ENCODE peak calls at places on chromosomes 3 and 15, in five cellular contexts. L is A549, X is K562, B is SK-N-SH, U is H1. D is an unnamed sample.

GRCh38 chr3:18778094-18778493 is 353.0 kb upstream of the SATB1 start:
- DNase-seq in X (no peak), L (no peak), B (no peak), U (no peak), D (no peak)

GRCh38 chr3:197017003-197017402 is 12.6 kb downstream of the MELTF start:
- DNase-seq in L (no peak), B (no peak), U (no peak), X (no peak), D (no peak)

GRCh38 chr3:106332884-106333283 is 464.1 kb upstream of the CBLB start:
- DNase-seq in U (no peak), B (no peak), L (peak), X (no peak), D (no peak)

GRCh38 chr15:80662129-80662528 is 33.0 kb upstream of the ABHD17C start:
- DNase-seq in B (no peak), U (no peak), X (no peak), L (no peak), D (peak)

GRCh38 chr15:79244876-79245275 is 37.6 kb upstream of the ANKRD34C start:
- DNase-seq in B (no peak), X (no peak), L (no peak), U (no peak), D (no peak)

GRCh38 chr3:127286571-127287140 is 1.2 kb downstream of the PRR20G start:
- DNase-seq in U (no peak), L (no peak), B (no peak), X (no peak), D (no peak)

GRCh38 chr15:67064607-67065530 is 533 bp upstream of the SMAD3 start:
- DNase-seq in L (peak), X (peak), B (no peak), U (peak), D (no peak)

GRCh38 chr3:97793415-97794019 is 28.3 kb upstream of the CRYBG3 start:
- DNase-seq in B (peak), X (peak), U (no peak), L (peak), D (peak)

GRCh38 chr15:99249270-99249817 is at the start of gene TTC23:
- DNase-seq in U (peak), L (peak), B (no peak), X (no peak), D (peak)

GRCh38 chr3:12014613-12015012 is 10.4 kb downstream of the SYN2 start:
- DNase-seq in U (no peak), L (no peak), B (no peak), X (no peak), D (no peak)

GRCh38 chr3:52787672-52788625 is 6.6 kb upstream of the ITIH3 start:
- DNase-seq in B (no peak), U (no peak), X (no peak), L (no peak), D (no peak)

GRCh38 chr3:12939137-12939536 is 97.8 kb upstream of the RPL32 start:
- DNase-seq in B (no peak), U (no peak), X (no peak), L (no peak), D (no peak)

GRCh38 chr3:21954709-21955108 is 203.7 kb upstream of the ZNF385D start:
- DNase-seq in L (no peak), X (no peak), U (no peak), B (no peak), D (no peak)

GRCh38 chr3:15350141-15350540 is 17.8 kb upstream of the SH3BP5 start:
- DNase-seq in B (no peak), L (no peak), X (no peak), U (no peak), D (no peak)

GRCh38 chr3:25468866-25469319 is 40.8 kb downstream of the RARB start:
- DNase-seq in X (no peak), B (peak), L (no peak), U (no peak), D (no peak)

GRCh38 chr3:29064085-29064484 is 216.8 kb upstream of the RBMS3 start:
- DNase-seq in B (no peak), L (no peak), U (no peak), X (no peak), D (no peak)

GRCh38 chr15:92078270-92078669 is 224.8 kb downstream of the SLCO3A1 start:
- DNase-seq in L (no peak), U (no peak), X (no peak), B (no peak), D (no peak)

GRCh38 chr3:103690536-103690935 is 1255.7 kb downstream of the ZPLD1 start:
- DNase-seq in B (no peak), U (no peak), X (no peak), L (no peak), D (no peak)

GRCh38 chr3:114213669-114214541 is 23.5 kb downstream of the ZNF80 start:
- DNase-seq in L (peak), X (no peak), B (peak), U (no peak), D (peak)
- H3K4me3 ChIP-seq in L (no peak), X (no peak), B (peak), U (peak), D (peak)

DNA sequence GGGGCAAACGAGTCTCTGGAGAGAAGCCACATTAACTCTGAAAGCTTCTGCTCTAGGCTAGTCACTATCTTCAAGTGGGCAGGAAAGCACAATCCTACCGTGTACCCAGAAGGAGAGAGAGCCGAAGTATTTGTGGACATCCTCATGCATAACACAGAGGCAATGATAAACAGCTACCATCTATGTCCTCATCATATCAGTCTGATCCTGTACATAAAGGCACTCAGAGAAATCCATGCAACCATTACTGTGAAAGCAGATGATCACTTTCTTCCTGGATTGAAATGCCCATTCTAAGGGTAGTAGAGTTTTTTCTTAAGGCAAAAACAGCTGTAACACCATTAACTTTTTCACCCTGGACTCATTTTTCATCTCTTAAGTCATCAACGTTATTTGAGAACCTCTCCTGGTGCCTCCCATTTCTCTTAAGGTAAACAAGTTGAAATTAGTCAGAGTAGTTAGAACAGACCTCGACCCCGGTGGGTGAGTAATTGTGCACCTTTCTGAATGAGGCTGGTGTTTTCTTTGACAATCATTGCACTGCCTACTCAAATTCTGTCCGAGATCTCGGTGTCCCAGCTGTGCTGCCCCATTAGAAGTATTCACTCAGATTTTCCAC is 327.4 kb downstream of the SHQ1 start:
- DNase-seq in B (no peak), X (no peak), L (peak), U (no peak), D (no peak)
- TF ChIP-seq MAX in B (no peak), X (no peak), L (no peak), U (no peak), D (no peak)

DNA sequence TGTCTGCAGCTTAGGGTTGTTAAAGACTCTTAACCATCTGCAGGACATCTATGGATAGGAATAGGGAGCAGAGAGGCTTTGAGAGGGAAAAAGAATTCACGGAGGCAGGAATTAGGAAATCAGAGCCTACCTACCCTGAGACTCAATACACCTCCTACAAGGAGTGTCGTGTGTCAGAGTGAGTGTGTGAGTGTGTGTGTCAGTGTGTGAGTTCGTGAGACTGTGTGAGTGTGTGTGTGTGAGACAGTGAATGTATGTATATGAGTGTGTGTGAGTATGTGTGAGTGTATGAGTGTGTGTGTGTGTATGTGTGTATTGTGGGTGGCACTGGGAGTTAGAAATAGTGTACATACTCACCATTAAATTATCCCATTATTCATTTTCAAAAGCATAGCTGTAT is 3.9 kb upstream of the TRH start:
- DNase-seq in U (no peak), B (no peak), X (no peak), L (no peak), D (no peak)
- H3K4me3 ChIP-seq in U (peak), B (no peak), X (no peak), L (no peak), D (no peak)

DNA sequence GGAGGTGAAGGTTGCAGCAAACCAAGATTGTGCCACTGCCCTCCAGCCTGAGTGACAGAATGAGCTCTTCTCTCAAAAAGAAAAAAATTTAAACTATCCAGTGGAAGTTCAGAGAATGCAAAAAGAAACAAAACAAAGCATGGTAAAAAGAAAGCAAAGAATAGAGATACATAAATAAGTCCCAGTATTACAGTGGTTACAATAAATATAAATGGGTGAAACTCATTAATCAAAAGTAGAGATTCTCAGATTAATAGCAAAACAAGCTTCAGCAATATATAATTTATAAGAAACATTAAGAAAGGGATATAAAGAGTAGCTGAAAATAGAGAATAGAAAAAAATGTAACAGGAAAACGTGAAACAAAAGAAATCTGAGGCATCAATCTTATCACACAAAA is 23.6 kb upstream of the GHSR start:
- DNase-seq in B (no peak), L (no peak), U (no peak), X (no peak), D (no peak)
- TF ChIP-seq MAX in B (no peak), L (no peak), U (no peak), X (no peak), D (no peak)

GRCh38 chr3:169145551-169145950 is 518.0 kb downstream of the MECOM start:
- DNase-seq in X (no peak), U (no peak), L (no peak), B (no peak), D (no peak)
- H3K4me3 ChIP-seq in X (peak), U (peak), L (no peak), B (peak), D (no peak)

GRCh38 chr3:148002705-148003205 is 593.6 kb downstream of the ZIC1 start:
- DNase-seq in B (no peak), X (no peak), L (no peak), U (no peak), D (no peak)

GRCh38 chr3:148004331-148004730 is 595.2 kb downstream of the ZIC1 start:
- DNase-seq in L (no peak), B (no peak), U (no peak), X (no peak), D (no peak)

GRCh38 chr3:148006508-148006907 is 597.3 kb downstream of the ZIC1 start:
- DNase-seq in X (no peak), B (no peak), L (no peak), U (no peak), D (no peak)

GRCh38 chr3:148008591-148008990 is 599.4 kb downstream of the ZIC1 start:
- DNase-seq in X (no peak), L (no peak), U (no peak), B (no peak), D (no peak)

DNA sequence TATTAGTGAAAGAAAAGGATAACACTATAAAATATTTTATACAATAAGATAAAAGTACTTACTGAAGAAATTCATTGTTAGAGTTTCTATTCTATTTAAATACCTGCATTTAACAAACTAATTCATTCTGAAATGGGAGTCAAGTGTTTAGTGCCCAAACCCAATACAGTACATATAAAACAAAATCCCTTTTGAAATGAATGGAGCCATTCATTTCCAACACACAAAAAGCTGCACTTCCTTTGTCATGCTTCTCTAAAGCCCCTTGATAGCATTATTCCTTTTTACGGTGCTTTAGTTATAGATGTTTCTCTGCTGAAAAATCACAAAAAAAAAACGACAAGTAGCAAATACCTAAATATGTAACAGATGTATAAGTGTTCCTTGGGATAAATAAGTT is 596.3 kb downstream of the ZIC1 start:
- DNase-seq in B (no peak), U (no peak), L (no peak), X (no peak), D (no peak)
- TF ChIP-seq MAX in B (no peak), U (no peak), L (no peak), X (no peak), D (no peak)

DNA sequence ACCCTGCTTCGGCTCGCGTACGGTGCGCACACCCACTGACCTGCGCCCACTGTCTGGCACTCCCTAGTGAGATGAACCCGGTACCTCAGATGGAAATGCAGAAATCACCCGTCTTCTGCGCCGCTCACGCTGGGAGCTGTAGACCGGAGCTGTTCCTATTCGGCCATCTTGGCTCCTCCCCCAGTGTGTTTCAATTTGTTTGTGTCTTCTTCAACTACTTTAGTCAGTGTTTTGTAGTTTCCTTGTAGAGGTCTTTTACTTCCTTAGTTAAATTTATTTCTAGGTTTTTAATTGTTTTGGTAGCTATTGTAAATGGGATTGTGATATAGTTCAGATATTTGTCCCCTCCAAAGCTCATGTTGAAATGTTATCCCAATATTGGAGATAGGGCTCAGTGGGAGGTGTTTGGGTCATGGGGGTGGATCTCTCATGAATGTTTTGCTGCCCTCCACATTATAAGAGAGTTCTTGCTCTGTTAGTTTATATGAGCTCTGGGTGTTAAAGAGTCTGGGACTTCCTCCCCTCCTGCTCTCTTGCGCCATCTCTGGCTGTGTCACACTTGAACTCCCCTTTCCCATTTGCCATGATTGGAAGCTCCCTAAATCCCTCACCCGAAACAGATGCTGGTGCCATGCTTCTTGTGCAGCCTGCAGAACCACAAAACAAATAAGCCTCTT is 304.4 kb downstream of the DOCK3 start:
- DNase-seq in X (peak), B (no peak), U (no peak), L (no peak), D (peak)
- H3K4me3 ChIP-seq in X (no peak), B (no peak), U (peak), L (no peak), D (no peak)

GRCh38 chr15:73399163-73399562 is 30.4 kb upstream of the HCN4 start:
- DNase-seq in X (no peak), B (no peak), U (no peak), L (no peak), D (no peak)

GRCh38 chr15:73397461-73397860 is 28.7 kb upstream of the HCN4 start:
- DNase-seq in U (no peak), B (peak), L (no peak), X (no peak), D (no peak)

DNA sequence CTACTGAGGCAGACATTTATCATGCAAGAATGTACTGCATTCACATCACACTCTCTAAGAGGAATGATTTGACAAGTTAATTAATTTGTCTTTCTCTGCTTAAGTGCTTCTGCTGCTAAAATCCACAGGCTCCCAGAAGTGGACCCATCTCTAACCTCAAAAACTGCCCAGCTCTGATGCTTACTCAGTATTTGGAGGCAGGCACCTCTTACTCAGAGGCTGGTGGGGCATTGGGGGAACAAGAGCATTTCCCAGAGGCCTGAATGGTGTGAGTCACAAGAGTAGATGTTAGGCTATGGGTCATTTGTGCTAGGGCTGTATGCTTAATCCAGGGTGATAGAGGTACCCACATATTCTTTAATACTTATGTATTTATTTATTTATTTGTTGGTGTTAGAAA is 34.4 kb upstream of the HCN4 start:
- DNase-seq in U (no peak), L (no peak), X (no peak), B (no peak), D (no peak)
- TF ChIP-seq MAX in U (no peak), L (no peak), X (no peak), B (no peak), D (no peak)

GRCh38 chr3:173529062-173529711 is 131.6 kb downstream of the NLGN1 start:
- DNase-seq in L (peak), X (no peak), U (no peak), B (peak), D (peak)
- H3K4me3 ChIP-seq in L (no peak), X (no peak), U (no peak), B (no peak), D (no peak)

GRCh38 chr3:121914081-121914998 is 20.1 kb downstream of the SLC15A2 start:
- DNase-seq in L (no peak), X (no peak), U (no peak), B (no peak), D (no peak)

GRCh38 chr3:121918779-121919483 is 24.7 kb downstream of the SLC15A2 start:
- DNase-seq in U (no peak), L (peak), B (no peak), X (no peak), D (no peak)

GRCh38 chr3:121916189-121916588 is 22.0 kb downstream of the SLC15A2 start:
- DNase-seq in B (no peak), X (no peak), L (no peak), U (no peak), D (no peak)

GRCh38 chr3:121913305-121913704 is 19.1 kb downstream of the SLC15A2 start:
- DNase-seq in U (no peak), B (no peak), X (no peak), L (no peak), D (no peak)
- TF ChIP-seq MAX in U (no peak), B (no peak), X (no peak), L (no peak), D (no peak)

D was measured in NB4.